ENCODE peak calls at places on chromosomes 3 and 15, in four cellular contexts. G is adrenal gland, A is left ventricle myocardium inferior, Z is right lobe of liver. B is an unnamed sample. For H3K4me1, the result is how much of the 10 kb centered on the place peaks cover.

GRCh38 chr3:15220661-15221060 is 14.6 kb downstream of the CAPN7 start:
- DNase-seq in G (no peak), A (no peak), Z (no peak), B (no peak)

GRCh38 chr3:193656445-193656844 is 63.4 kb downstream of the OPA1 start:
- DNase-seq in G (no peak), A (no peak), Z (no peak), B (no peak)

GRCh38 chr15:25775317-25775912 is 87.7 kb downstream of the ATP10A start:
- DNase-seq in G (peak), A (peak), Z (no peak), B (no peak)

GRCh38 chr15:27675571-27675970 is 423.5 kb downstream of the OCA2 start:
- DNase-seq in G (no peak), A (no peak), Z (no peak), B (no peak)

GRCh38 chr3:48039487-48040190 is 23.4 kb upstream of the MAP4 start:
- DNase-seq in G (no peak), A (no peak), Z (no peak), B (no peak)

GRCh38 chr3:107752202-107752990 is 229.6 kb downstream of the BBX start:
- DNase-seq in G (no peak), A (no peak), Z (no peak), B (no peak)

GRCh38 chr3:94225176-94225742 is 162.4 kb downstream of the NSUN3 start:
- DNase-seq in G (no peak), A (no peak), Z (no peak), B (no peak)

GRCh38 chr3:53163459-53164387 is 2.7 kb downstream of the PRKCD start:
- DNase-seq in G (no peak), A (no peak), Z (no peak), B (no peak)

GRCh38 chr3:112038863-112039262 is 4.3 kb downstream of the TMPRSS7 start:
- DNase-seq in G (no peak), A (no peak), Z (no peak), B (no peak)

GRCh38 chr3:172277151-172277652 is 171.1 kb downstream of the GHSR start:
- DNase-seq in G (no peak), A (no peak), Z (no peak), B (no peak)

GRCh38 chr15:52790166-52790708 is at the start of gene ONECUT1:
- DNase-seq in G (no peak), A (peak), Z (peak), B (no peak)

GRCh38 chr15:101426761-101427333 is 62.7 kb downstream of the PCSK6 start:
- DNase-seq in G (no peak), A (no peak), Z (no peak), B (no peak)

GRCh38 chr3:2822611-2823010 is 287.6 kb downstream of the IL5RA start:
- DNase-seq in G (no peak), A (no peak), Z (no peak), B (no peak)

GRCh38 chr3:5304789-5305680 is 117.5 kb downstream of the EDEM1 start:
- DNase-seq in G (peak), A (no peak), Z (no peak), B (no peak)
- TF ChIP-seq CTCF in G (peak), A (peak), Z (peak), B (no peak)

GRCh38 chr3:113214227-113214626 is 2.9 kb downstream of the BOC start:
- DNase-seq in G (no peak), A (no peak), Z (no peak), B (no peak)

GRCh38 chr3:113210608-113211369 is 568 bp upstream of the BOC start:
- DNase-seq in G (no peak), A (no peak), Z (no peak), B (peak)

GRCh38 chr3:113211370-113212154 is at the start of gene BOC:
- DNase-seq in G (no peak), A (peak), Z (no peak), B (peak)

GRCh38 chr3:113212845-113213375 is 1.6 kb downstream of the BOC start:
- DNase-seq in G (no peak), A (no peak), Z (no peak), B (no peak)

GRCh38 chr3:113212155-113212844 is 943 bp downstream of the BOC start:
- DNase-seq in G (no peak), A (peak), Z (no peak), B (peak)
- H3K4me1 ChIP-seq in G (under half), A (under half), Z (under half), B (under half)

GRCh38 chr3:126654571-126655393 is at the start of gene TXNRD3:
- DNase-seq in G (peak), A (peak), Z (peak), B (peak)
- TF ChIP-seq CTCF in G (no peak), A (peak), Z (no peak), B (peak)

GRCh38 chr15:77066961-77067690 is 3.8 kb downstream of the TSPAN3 start:
- DNase-seq in G (no peak), A (no peak), Z (no peak), B (no peak)
- H3K4me1 ChIP-seq in G (under half), A (half or more), Z (half or more), B (under half)

B was measured in uterus.